ENCODE peak calls at places on chromosomes 16 and 17, in nine cellular contexts. T, B, L, A, O, X, F, C and G are unnamed samples.

GRCh38 chr17:21548236-21548635 is 144.1 kb upstream of the KCNJ18 start:
- DNase-seq in T (no peak), B (no peak), L (no peak), A (no peak), O (no peak), X (no peak), F (no peak), C (no peak), G (no peak)

GRCh38 chr17:34892864-34893263 is 68.4 kb downstream of the CCT6B start:
- DNase-seq in T (peak; percentile 86), B (peak; percentile 24), L (peak; percentile 14), A (no peak), O (no peak), X (no peak), F (no peak), C (peak; percentile 59), G (peak; percentile 19)

GRCh38 chr17:72456026-72456569 is 335.3 kb downstream of the SOX9 start:
- DNase-seq in T (no peak), B (no peak), L (peak; percentile 39), A (peak; percentile 84), O (no peak), X (no peak), F (no peak), C (no peak), G (no peak)

GRCh38 chr16:23145608-23146007 is 3.6 kb downstream of the USP31 start:
- DNase-seq in T (no peak), B (no peak), L (peak; percentile 62), A (no peak), O (no peak), X (no peak), F (no peak), C (no peak), G (no peak)

GRCh38 chr17:74872313-74873035 is at the start of gene FDXR:
- DNase-seq in T (no peak), B (no peak), L (no peak), A (no peak), O (no peak), X (no peak), F (no peak), C (no peak), G (no peak)

GRCh38 chr16:50534091-50534490 is 14.1 kb upstream of the NKD1 start:
- DNase-seq in T (no peak), B (no peak), L (no peak), A (no peak), O (no peak), X (no peak), F (peak; percentile 7), C (no peak), G (no peak)

GRCh38 chr16:78506372-78507193 is 407.1 kb downstream of the WWOX start:
- DNase-seq in T (no peak), B (no peak), L (no peak), A (no peak), O (no peak), X (no peak), F (no peak), C (no peak), G (no peak)

GRCh38 chr16:68873635-68874471 is 30.5 kb downstream of the TANGO6 start:
- DNase-seq in T (no peak), B (no peak), L (no peak), A (no peak), O (no peak), X (no peak), F (no peak), C (no peak), G (no peak)

GRCh38 chr17:81464586-81464985 is 48.0 kb downstream of the ACTG1 start:
- DNase-seq in T (peak; percentile 68), B (no peak), L (no peak), A (no peak), O (no peak), X (no peak), F (no peak), C (no peak), G (no peak)

GRCh38 chr16:85453701-85454100 is 159.4 kb upstream of the GSE1 start:
- DNase-seq in T (no peak), B (peak; percentile 52), L (no peak), A (no peak), O (no peak), X (no peak), F (no peak), C (no peak), G (no peak)

GRCh38 chr16:85453179-85453678 is 159.9 kb upstream of the GSE1 start:
- DNase-seq in T (no peak), B (no peak), L (no peak), A (no peak), O (no peak), X (no peak), F (no peak), C (no peak), G (no peak)

GRCh38 chr16:85452364-85453178 is 160.6 kb upstream of the GSE1 start:
- DNase-seq in T (no peak), B (no peak), L (no peak), A (no peak), O (no peak), X (no peak), F (no peak), C (no peak), G (no peak)

GRCh38 chr16:85455534-85455933 is 157.6 kb upstream of the GSE1 start:
- DNase-seq in T (no peak), B (no peak), L (no peak), A (no peak), O (no peak), X (no peak), F (no peak), C (no peak), G (no peak)

GRCh38 chr16:85454171-85454883 is 158.8 kb upstream of the GSE1 start:
- DNase-seq in T (no peak), B (no peak), L (no peak), A (no peak), O (no peak), X (no peak), F (no peak), C (no peak), G (no peak)
- TF ChIP-seq CTCF in T (no peak), B (no peak), L (no peak), A (no peak), O (no peak), X (peak; percentile 23), F (no peak), C (no peak), G (no peak)

DNA sequence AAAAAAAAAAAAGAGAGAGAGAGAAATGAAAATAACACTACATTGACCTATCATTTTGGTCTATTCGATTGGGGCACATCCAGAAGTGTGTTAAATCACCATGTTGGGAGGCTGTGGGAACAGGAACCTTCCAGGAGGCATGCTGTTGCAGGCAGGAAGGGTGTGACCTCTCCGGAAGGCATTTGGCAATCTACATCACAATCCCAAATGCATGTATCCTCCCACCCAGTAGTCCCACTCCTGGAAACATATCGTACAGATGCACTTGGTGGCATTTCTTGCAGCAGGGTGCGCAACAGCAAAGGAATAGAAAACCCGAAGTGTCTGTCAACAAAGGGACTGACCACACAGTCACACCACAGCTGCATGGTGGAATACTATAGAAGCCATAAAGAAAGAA is 7.9 kb downstream of the PLLP start:
- DNase-seq in T (no peak), B (no peak), L (peak; percentile 32), A (no peak), O (no peak), X (no peak), F (no peak), C (no peak), G (no peak)
- TF ChIP-seq CTCF in T (no peak), B (no peak), L (no peak), A (no peak), O (no peak), X (no peak), F (no peak), C (no peak), G (no peak)

GRCh38 chr17:6857336-6857735 is 25.8 kb upstream of the TEKT1 start:
- DNase-seq in T (no peak), B (no peak), L (no peak), A (no peak), O (no peak), X (no peak), F (no peak), C (no peak), G (no peak)

GRCh38 chr17:6857904-6858303 is 26.4 kb upstream of the TEKT1 start:
- DNase-seq in T (no peak), B (no peak), L (no peak), A (no peak), O (no peak), X (no peak), F (no peak), C (no peak), G (no peak)

GRCh38 chr17:6856054-6856453 is 24.5 kb upstream of the TEKT1 start:
- DNase-seq in T (no peak), B (no peak), L (no peak), A (no peak), O (no peak), X (no peak), F (no peak), C (no peak), G (no peak)

GRCh38 chr17:6853764-6854442 is 22.4 kb upstream of the TEKT1 start:
- DNase-seq in T (no peak), B (peak; percentile 73), L (no peak), A (no peak), O (no peak), X (peak; percentile 54), F (no peak), C (no peak), G (peak; percentile 43)
- TF ChIP-seq CTCF in T (peak; percentile 45), B (peak; percentile 61), L (peak; percentile 40), A (no peak), O (peak; percentile 18), X (peak; percentile 31), F (no peak), C (peak; percentile 41), G (peak; percentile 43)

GRCh38 chr16:5065813-5066212 is at the start of gene C16orf89:
- DNase-seq in T (no peak), B (no peak), L (no peak), A (peak; percentile 49), O (no peak), X (no peak), F (no peak), C (no peak), G (no peak)

GRCh38 chr16:5066511-5066910 is 755 bp upstream of the C16orf89 start:
- DNase-seq in T (no peak), B (no peak), L (no peak), A (no peak), O (no peak), X (no peak), F (no peak), C (no peak), G (no peak)

GRCh38 chr16:5065368-5065767 is 388 bp downstream of the C16orf89 start:
- DNase-seq in T (no peak), B (no peak), L (peak; percentile 41), A (no peak), O (no peak), X (no peak), F (no peak), C (no peak), G (no peak)

GRCh38 chr16:5062790-5063765 is 2.7 kb downstream of the C16orf89 start:
- DNase-seq in T (no peak), B (no peak), L (no peak), A (no peak), O (no peak), X (no peak), F (no peak), C (no peak), G (no peak)

DNA sequence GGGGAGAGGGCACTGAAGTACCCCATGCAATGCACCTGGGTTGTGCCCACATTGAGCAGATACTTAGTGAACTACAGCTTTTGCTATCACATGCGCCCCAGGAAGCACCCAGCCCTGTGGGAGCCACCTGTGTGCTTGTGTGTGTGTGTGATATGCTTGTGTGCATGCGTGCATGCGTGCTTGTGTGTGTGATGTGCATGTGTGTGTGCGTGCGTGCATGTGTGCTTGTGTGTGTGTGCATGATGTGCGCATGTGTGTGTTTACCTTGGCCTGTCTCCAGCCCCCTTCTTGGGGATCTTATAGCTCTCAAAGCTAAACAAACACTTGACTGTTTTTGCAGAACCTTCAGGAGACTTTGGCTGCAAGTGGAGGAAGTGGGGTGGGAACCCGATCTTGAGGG is 841 bp downstream of the C16orf89 start:
- DNase-seq in T (no peak), B (no peak), L (no peak), A (peak; percentile 76), O (no peak), X (no peak), F (no peak), C (no peak), G (no peak)
- TF ChIP-seq CTCF in T (no peak), B (no peak), L (no peak), A (no peak), O (no peak), X (no peak), F (no peak), C (no peak), G (no peak)